ENCODE peak calls at places on chromosomes 4 and X, in four cellular contexts. O is GM23248, C is HCT116, S is PC-3. U is an unnamed sample.
A peak's percentile ranks its signal among the peaks of the same experiment; 100 is the strongest.

GRCh38 chr4:173301518-173302201 is 32.5 kb downstream of the HMGB2 start:
- DNase-seq in O (peak; percentile 40), C (peak; percentile 3), S (peak; percentile 52), U (peak; percentile 38)

GRCh38 chr4:128633067-128633466 is 176.4 kb upstream of the JADE1 start:
- DNase-seq in O (no peak), C (no peak), S (no peak), U (no peak)

GRCh38 chr4:181846934-181847333 is 396.3 kb upstream of the TENM3 start:
- DNase-seq in O (no peak), C (no peak), S (no peak), U (no peak)

GRCh38 chrX:22192419-22193086 is 80.2 kb upstream of the CBLL2 start:
- DNase-seq in O (peak; percentile 62), C (peak; percentile 36), S (peak; percentile 78), U (peak; percentile 72)

GRCh38 chr4:100430441-100430840 is 87.4 kb downstream of the EMCN start:
- DNase-seq in O (no peak), C (no peak), S (no peak), U (no peak)

GRCh38 chr4:182886768-182887167 is 30.4 kb downstream of the DCTD start:
- DNase-seq in O (no peak), C (no peak), S (no peak), U (no peak)

GRCh38 chr4:87240341-87240740 is 19.9 kb upstream of the KLHL8 start:
- DNase-seq in O (peak; percentile 8), C (no peak), S (peak; percentile 36), U (no peak)

GRCh38 chrX:74613350-74614192 is 853 bp downstream of the RLIM start:
- DNase-seq in O (peak; percentile 68), C (no peak), S (peak; percentile 6), U (peak; percentile 29)

GRCh38 chr4:2962614-2963184 is 507 bp downstream of the NOP14 start:
- DNase-seq in O (peak; percentile 75), C (peak; percentile 12), S (peak; percentile 25), U (peak; percentile 82)

GRCh38 chr4:71259305-71259704 is 79.5 kb upstream of the SLC4A4 start:
- DNase-seq in O (no peak), C (no peak), S (no peak), U (no peak)

GRCh38 chr4:94453534-94453963 is 1.8 kb downstream of the PDLIM5 start:
- DNase-seq in O (peak; percentile 51), C (no peak), S (peak; percentile 19), U (no peak)

GRCh38 chr4:184269879-184270430 is 52.3 kb upstream of the ENPP6 start:
- DNase-seq in O (no peak), C (no peak), S (no peak), U (no peak)

GRCh38 chr4:19947349-19947748 is 304.4 kb upstream of the SLIT2 start:
- DNase-seq in O (peak; percentile 90), C (no peak), S (peak; percentile 10), U (no peak)

GRCh38 chrX:153592966-153593688 is 5.8 kb downstream of the CCNQ start:
- DNase-seq in O (no peak), C (no peak), S (no peak), U (no peak)

GRCh38 chr4:23368081-23368697 is 521.7 kb downstream of the PPARGC1A start:
- DNase-seq in O (no peak), C (no peak), S (peak; percentile 5), U (peak; percentile 80)

GRCh38 chrX:47690175-47690574 is 31.2 kb upstream of the UXT start:
- DNase-seq in O (peak; percentile 29), C (peak; percentile 12), S (no peak), U (no peak)

GRCh38 chrX:19785647-19786046 is 101.8 kb downstream of the SH3KBP1 start:
- DNase-seq in O (no peak), C (no peak), S (no peak), U (no peak)

GRCh38 chr4:110361921-110362320 is 114.0 kb upstream of the ENPEP start:
- DNase-seq in O (peak; percentile 29), C (no peak), S (peak; percentile 85), U (no peak)

GRCh38 chrX:146615807-146616206 is 193.8 kb upstream of the CXorf51B start:
- DNase-seq in O (no peak), C (no peak), S (no peak), U (no peak)

GRCh38 chr4:26459054-26459755 is 31.1 kb downstream of the CCKAR start:
- DNase-seq in O (peak; percentile 80), C (peak; percentile 61), S (peak; percentile 65), U (peak; percentile 46)

GRCh38 chr4:12615822-12616221 is 868.3 kb downstream of the RAB28 start:
- DNase-seq in O (no peak), C (no peak), S (peak; percentile 21), U (no peak)

GRCh38 chrX:50814701-50815476 is 895 bp upstream of the SHROOM4 start:
- DNase-seq in O (peak; percentile 52), C (no peak), S (peak; percentile 7), U (no peak)

GRCh38 chrX:16002185-16002584 is 121.2 kb upstream of the GRPR start:
- DNase-seq in O (peak; percentile 1), C (no peak), S (peak; percentile 48), U (no peak)

GRCh38 chr4:183349673-183350072 is 27.4 kb upstream of the CLDN24 start:
- DNase-seq in O (peak; percentile 89), C (no peak), S (peak; percentile 58), U (no peak)

GRCh38 chrX:70998402-70999027 is 67.6 kb upstream of the SLC7A3 start:
- DNase-seq in O (peak; percentile 30), C (no peak), S (peak; percentile 42), U (peak; percentile 69)

GRCh38 chr4:75490155-75490554 is 24.0 kb downstream of the RCHY1 start:
- DNase-seq in O (peak; percentile 51), C (no peak), S (peak; percentile 39), U (peak; percentile 29)

GRCh38 chrX:12058087-12058486 is 80.2 kb upstream of the FRMPD4 start:
- DNase-seq in O (no peak), C (no peak), S (no peak), U (no peak)

GRCh38 chr4:7074423-7074822 is 6.6 kb upstream of the GRPEL1 start:
- DNase-seq in O (peak; percentile 58), C (no peak), S (peak; percentile 59), U (no peak)

GRCh38 chr4:7075962-7076693 is 8.3 kb upstream of the GRPEL1 start:
- DNase-seq in O (peak; percentile 54), C (no peak), S (no peak), U (no peak)

GRCh38 chr4:7073526-7074390 is 5.9 kb upstream of the GRPEL1 start:
- DNase-seq in O (peak; percentile 65), C (peak; percentile 65), S (peak; percentile 67), U (peak; percentile 87)

GRCh38 chr4:7077371-7077770 is 9.5 kb upstream of the GRPEL1 start:
- DNase-seq in O (no peak), C (no peak), S (no peak), U (no peak)

DNA sequence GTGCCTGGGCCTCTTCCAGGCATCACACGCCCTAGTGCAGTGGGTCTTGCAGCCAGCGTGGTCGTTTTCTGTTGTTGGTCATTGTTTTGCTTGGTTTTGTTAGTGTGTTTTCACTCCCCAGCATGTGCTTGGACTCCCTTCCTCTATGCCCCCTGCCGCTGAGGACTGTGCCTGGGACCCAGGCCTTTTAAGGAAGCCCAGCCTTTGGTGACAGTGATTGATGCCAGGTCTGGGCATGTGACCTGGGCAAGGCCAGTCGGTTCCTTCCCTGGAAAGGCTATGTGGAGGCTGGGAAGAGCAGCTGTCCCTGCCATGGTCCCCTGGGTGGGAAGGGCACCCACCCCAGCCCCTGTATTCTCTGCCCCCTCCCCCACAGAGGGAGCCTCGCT is 8.8 kb upstream of the GRPEL1 start:
- DNase-seq in O (no peak), C (no peak), S (no peak), U (no peak)
- TF ChIP-seq EZH2phosphoT487 in O (no peak), C (no peak), S (no peak), U (no peak)

GRCh38 chr4:38078590-38079381 is 118.6 kb downstream of the PTTG2 start:
- DNase-seq in O (peak; percentile 88), C (no peak), S (peak; percentile 59), U (no peak)
- H3K27ac ChIP-seq in O (peak overlapping the region; percentile 75), C (peak overlapping the region; percentile 47), S (peak overlapping the region; percentile 76), U (no peak overlapping the region)

GRCh38 chr4:158209825-158210807 is at the start of gene TMEM144:
- DNase-seq in O (peak; percentile 98), C (peak; percentile 89), S (peak; percentile 88), U (peak; percentile 88)

GRCh38 chr4:158208931-158209640 is 1.2 kb upstream of the TMEM144 start:
- DNase-seq in O (no peak), C (no peak), S (no peak), U (no peak)

DNA sequence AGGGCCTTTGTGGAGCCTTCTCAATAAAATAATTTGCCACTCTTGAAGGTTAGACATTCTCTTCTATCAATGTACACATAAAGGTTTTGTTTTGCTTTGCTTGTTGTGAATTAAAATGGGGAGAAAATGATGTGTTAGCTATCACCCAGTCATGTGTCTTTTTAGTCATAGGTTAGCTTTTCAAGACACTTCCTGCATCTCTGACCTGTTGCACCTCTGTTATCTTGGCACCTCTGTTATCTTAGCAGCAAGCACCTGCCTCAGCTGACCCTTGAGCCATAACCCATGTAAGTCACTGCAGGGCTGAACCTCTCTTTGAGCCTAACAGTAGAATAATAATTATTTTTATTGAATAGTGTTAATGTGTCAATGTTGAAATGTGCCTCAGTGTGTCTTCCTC is 1.0 kb downstream of the TMEM144 start:
- DNase-seq in O (no peak), C (no peak), S (no peak), U (no peak)
- H3K9ac ChIP-seq in O (peak overlapping the region; percentile 83), C (peak overlapping the region; percentile 79), S (peak overlapping the region; percentile 89), U (no peak overlapping the region)

GRCh38 chr4:32172086-32172485 is 1451.9 kb downstream of the PCDH7 start:
- DNase-seq in O (no peak), C (no peak), S (peak; percentile 29), U (no peak)
- TF ChIP-seq EZH2phosphoT487 in O (no peak), C (no peak), S (no peak), U (no peak)

GRCh38 chr4:52019941-52020657 is at the start of gene LRRC66:
- DNase-seq in O (peak; percentile 40), C (peak; percentile 49), S (peak; percentile 83), U (no peak)
- H3K27ac ChIP-seq in O (no peak within 1 kb of the TSS), C (no peak within 1 kb of the TSS), S (peak within 1 kb of the TSS; percentile 60), U (peak within 1 kb of the TSS; percentile 23)

DNA sequence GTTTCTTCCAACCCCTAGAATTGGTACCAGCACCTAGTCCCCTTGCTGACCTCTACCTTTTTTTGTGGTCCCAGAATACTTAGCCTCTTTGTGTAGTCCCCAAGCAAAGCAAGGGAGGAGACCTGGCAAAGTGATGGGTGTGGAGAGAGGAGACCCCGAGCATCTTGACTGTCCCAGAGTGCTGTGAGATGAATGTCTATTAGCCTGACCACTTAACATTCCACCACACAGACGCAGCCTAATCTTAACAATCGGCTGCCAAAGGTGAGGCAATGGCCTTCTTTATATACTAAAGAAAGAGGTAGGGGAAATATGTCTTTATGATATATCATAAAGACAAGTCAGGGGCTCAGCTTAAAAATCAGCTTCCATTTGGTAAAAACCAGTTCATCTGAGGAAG is 55.9 kb downstream of the TRIM2 start:
- DNase-seq in O (peak; percentile 35), C (no peak), S (no peak), U (peak; percentile 38)
- H3K9ac ChIP-seq in O (no peak overlapping the region), C (no peak overlapping the region), S (no peak overlapping the region), U (no peak overlapping the region)

DNA sequence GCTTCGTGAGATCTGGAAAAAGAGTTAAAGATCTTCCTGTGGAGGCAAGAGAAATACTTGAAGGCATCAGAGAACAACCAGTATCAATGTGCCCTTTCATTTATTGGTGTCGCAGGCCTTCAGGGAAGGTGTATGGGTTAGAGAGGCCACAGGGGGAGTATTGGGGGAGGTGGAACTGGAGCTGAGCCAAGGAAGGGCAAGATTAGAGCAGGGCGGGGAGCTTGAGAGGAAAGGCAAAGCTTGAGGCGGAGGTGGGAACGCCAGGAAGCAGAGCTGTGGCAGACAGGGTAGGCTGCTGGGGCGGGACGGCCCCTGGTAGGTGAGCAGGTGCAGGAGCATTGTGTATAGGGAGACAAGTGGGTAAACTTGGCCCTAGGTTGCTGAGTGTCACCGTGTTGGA is 329.9 kb downstream of the ARHGAP10 start:
- DNase-seq in O (no peak), C (no peak), S (no peak), U (no peak)
- TF ChIP-seq EZH2phosphoT487 in O (no peak), C (no peak), S (no peak), U (no peak)

U was measured in neural progenitor cell.